ENCODE peak calls at places on chromosomes 3 and 15, in nine cellular contexts. R is IMR-90, Z is fibroblast of mammary gland, J is pancreas, W is WTC11, Y is psoas muscle, G is mammary epithelial cell, B is AG04449, D is HFFc6. T is an unnamed sample.

GRCh38 chr15:65328506-65329297 is 24.2 kb downstream of the RNU5B-1 start:
- DNase-seq in W (no peak), G (no peak), B (no peak), J (no peak), R (no peak), D (no peak), Z (no peak), Y (no peak), T (no peak)

GRCh38 chr3:197901626-197902025 is 48.4 kb upstream of the RPL35A start:
- DNase-seq in G (no peak), Z (no peak), B (no peak), Y (no peak), R (no peak), W (no peak), D (no peak), J (no peak), T (peak)

GRCh38 chr15:23647421-23648375 is at the start of gene MAGEL2:
- DNase-seq in J (peak), R (no peak), B (no peak), G (no peak), W (peak), Y (no peak), Z (no peak), D (no peak), T (no peak)

GRCh38 chr3:123870033-123870432 is 14.1 kb downstream of the MYLK start:
- DNase-seq in W (no peak), Y (no peak), Z (peak), B (no peak), R (peak), G (peak), D (peak), J (no peak), T (peak)

GRCh38 chr15:31483053-31483923 is 156.7 kb downstream of the KLF13 start:
- DNase-seq in J (no peak), R (no peak), W (peak), D (no peak), Y (no peak), B (no peak), G (no peak), Z (no peak), T (no peak)

GRCh38 chr15:68706256-68706655 is 114.4 kb downstream of the ANP32A start:
- DNase-seq in W (no peak), Z (no peak), J (no peak), R (no peak), B (no peak), Y (no peak), D (no peak), G (no peak), T (no peak)

GRCh38 chr3:149277338-149277813 is 55.7 kb upstream of the CP start:
- DNase-seq in B (no peak), D (peak), Z (peak), J (no peak), R (peak), W (no peak), G (peak), Y (no peak), T (peak)

GRCh38 chr3:177035678-177036077 is 161.6 kb downstream of the TBL1XR1 start:
- DNase-seq in W (no peak), D (no peak), G (no peak), Z (no peak), R (no peak), B (no peak), Y (no peak), J (no peak), T (no peak)

GRCh38 chr15:62456011-62456920 is 291.2 kb upstream of the C2CD4B start:
- DNase-seq in W (no peak), J (no peak), G (no peak), D (no peak), Z (no peak), B (no peak), R (peak), Y (no peak), T (no peak)

GRCh38 chr15:50884583-50884982 is 23.9 kb upstream of the AP4E1 start:
- DNase-seq in R (peak), G (peak), D (peak), J (no peak), W (no peak), Z (peak), B (no peak), Y (no peak), T (peak)

GRCh38 chr15:69748131-69748530 is 295.5 kb downstream of the RPLP1 start:
- DNase-seq in Y (no peak), D (no peak), G (no peak), Z (no peak), W (no peak), J (no peak), B (no peak), R (no peak), T (no peak)

GRCh38 chr3:86563358-86563970 is 427.5 kb downstream of the VGLL3 start:
- DNase-seq in R (peak), Y (no peak), G (peak), J (no peak), D (peak), B (peak), Z (peak), W (no peak), T (peak)

GRCh38 chr3:27279153-27279552 is 90.0 kb downstream of the NEK10 start:
- DNase-seq in Z (peak), W (peak), Y (no peak), R (no peak), B (no peak), J (no peak), D (no peak), G (no peak), T (peak)

GRCh38 chr3:59235221-59236012 is 185.6 kb upstream of the CFAP20DC start:
- DNase-seq in D (no peak), J (no peak), B (no peak), Z (no peak), G (no peak), Y (no peak), W (no peak), R (no peak), T (no peak)

GRCh38 chr3:132435911-132436425 is 18.7 kb downstream of the DNAJC13 start:
- DNase-seq in R (no peak), Y (no peak), D (no peak), G (no peak), W (no peak), J (no peak), B (no peak), Z (no peak), T (no peak)

GRCh38 chr3:66797916-66798560 is 200.1 kb upstream of the KBTBD8 start:
- DNase-seq in Y (peak), D (no peak), J (no peak), Z (peak), B (peak), W (peak), G (no peak), R (peak), T (no peak)

GRCh38 chr15:68200016-68200861 is 4.9 kb downstream of the CALML4 start:
- DNase-seq in R (no peak), G (no peak), D (no peak), B (no peak), Z (no peak), J (peak), Y (no peak), W (no peak), T (no peak)

GRCh38 chr15:52337198-52337853 is 41.7 kb upstream of the MYO5C start:
- DNase-seq in D (peak), J (no peak), Z (peak), B (no peak), G (peak), W (no peak), Y (no peak), R (peak), T (peak)

GRCh38 chr3:48765376-48765775 is 48.4 kb upstream of the IP6K2 start:
- DNase-seq in Y (no peak), G (peak), D (peak), W (no peak), J (no peak), B (no peak), Z (peak), R (no peak), T (peak)

GRCh38 chr15:65082303-65082958 is 5.9 kb downstream of the KBTBD13 start:
- DNase-seq in B (no peak), D (no peak), R (no peak), Y (no peak), W (peak), Z (no peak), G (no peak), J (no peak), T (no peak)

GRCh38 chr15:60871731-60872130 is 357.4 kb downstream of the RORA start:
- DNase-seq in G (no peak), Z (peak), D (peak), W (no peak), J (no peak), B (peak), R (peak), Y (no peak), T (peak)

GRCh38 chr3:120506828-120507774 is 56.3 kb upstream of the FSTL1 start:
- DNase-seq in R (peak), Y (no peak), J (no peak), B (no peak), W (peak), G (no peak), Z (peak), D (peak), T (peak)
- TF ChIP-seq CTCF in R (peak), Y (peak), J (peak), B (peak), W (peak), G (peak), Z (peak), D (peak), T (peak)

GRCh38 chr3:127791221-127791913 is 30.9 kb downstream of the MGLL start:
- DNase-seq in W (peak), G (peak), R (peak), Z (peak), J (no peak), Y (no peak), D (peak), B (peak), T (peak)
- TF ChIP-seq CTCF in W (no peak), G (peak), R (peak), Z (peak), J (no peak), Y (peak), D (peak), B (peak), T (no peak)

DNA sequence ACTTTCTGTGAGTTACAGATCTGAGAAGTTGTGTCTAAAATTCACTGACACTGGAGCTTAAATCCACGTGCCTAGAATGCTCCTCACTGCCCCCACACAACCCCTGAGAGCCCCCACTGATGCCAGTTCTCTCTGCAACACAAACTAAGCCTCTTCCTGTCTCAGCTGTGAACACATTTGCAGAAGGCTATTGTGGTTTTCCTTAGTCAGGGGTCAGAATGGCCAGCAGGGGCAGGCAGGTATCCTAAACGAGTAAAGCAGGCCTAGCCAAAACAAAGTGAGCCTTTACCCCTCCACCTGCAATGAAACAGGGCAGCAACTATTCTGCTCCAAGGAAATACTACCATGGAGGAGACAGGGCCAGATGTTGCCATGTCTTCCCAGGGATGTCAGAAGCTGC is 78.6 kb downstream of the FHIT start:
- DNase-seq in D (no peak), J (no peak), B (no peak), G (no peak), Z (no peak), Y (no peak), W (peak), R (no peak), T (peak)
- TF ChIP-seq CTCF in D (no peak), J (no peak), B (no peak), G (no peak), Z (no peak), Y (no peak), W (peak), R (no peak), T (no peak)

GRCh38 chr3:112735927-112736326 is 95.0 kb upstream of the CCDC80 start:
- DNase-seq in D (no peak), Z (no peak), G (no peak), W (no peak), J (no peak), B (no peak), R (no peak), Y (no peak), T (no peak)

GRCh38 chr3:112734171-112734570 is 93.2 kb upstream of the CCDC80 start:
- DNase-seq in Z (peak), R (peak), G (peak), D (no peak), B (no peak), J (no peak), W (no peak), Y (no peak), T (no peak)

GRCh38 chr3:112734718-112735350 is 93.9 kb upstream of the CCDC80 start:
- DNase-seq in B (no peak), J (peak), W (peak), D (peak), G (peak), Z (peak), Y (no peak), R (peak), T (peak)

GRCh38 chr3:112730210-112730609 is 89.3 kb upstream of the CCDC80 start:
- DNase-seq in D (no peak), J (no peak), W (no peak), Y (no peak), R (peak), B (no peak), G (no peak), Z (peak), T (no peak)
- TF ChIP-seq CTCF in D (peak), J (no peak), W (no peak), Y (no peak), R (no peak), B (no peak), G (peak), Z (peak), T (no peak)

GRCh38 chr15:35194296-35194695 is 109.2 kb upstream of the NANOGP8 start:
- DNase-seq in D (no peak), B (no peak), R (peak), J (no peak), Y (no peak), Z (no peak), W (no peak), G (peak), T (no peak)
- TF ChIP-seq CTCF in D (no peak), B (no peak), R (no peak), J (no peak), Y (no peak), Z (no peak), W (no peak), G (no peak), T (no peak)

GRCh38 chr3:195250473-195251251 is 20.3 kb downstream of the XXYLT1 start:
- DNase-seq in Z (peak), D (peak), J (no peak), B (no peak), Y (no peak), R (no peak), G (no peak), W (no peak), T (no peak)
- TF ChIP-seq CTCF in Z (peak), D (peak), J (no peak), B (peak), Y (peak), R (peak), G (no peak), W (no peak), T (no peak)

GRCh38 chr3:51642462-51642861 is 28.6 kb upstream of the TEX264 start:
- DNase-seq in W (no peak), Z (peak), Y (no peak), D (no peak), B (no peak), R (peak), J (no peak), G (no peak), T (peak)
- TF ChIP-seq CTCF in W (no peak), Z (peak), Y (no peak), D (peak), B (peak), R (peak), J (no peak), G (peak), T (peak)

GRCh38 chr3:184306573-184306972 is 7.5 kb downstream of the PSMD2 start:
- DNase-seq in Y (no peak), W (no peak), J (no peak), G (no peak), R (no peak), B (no peak), Z (no peak), D (no peak), T (no peak)

GRCh38 chr3:184299488-184300376 is 691 bp downstream of the PSMD2 start:
- DNase-seq in J (no peak), B (no peak), Z (peak), G (peak), Y (no peak), W (no peak), R (peak), D (peak), T (peak)

GRCh38 chr3:184300377-184300717 is 1.3 kb downstream of the PSMD2 start:
- DNase-seq in B (no peak), W (no peak), R (peak), J (no peak), Y (no peak), G (peak), Z (peak), D (peak), T (peak)

GRCh38 chr3:184308744-184309143 is 5.7 kb upstream of the EIF4G1 start:
- DNase-seq in B (no peak), R (no peak), D (no peak), J (no peak), G (no peak), Z (no peak), W (no peak), Y (no peak), T (no peak)

GRCh38 chr3:184305577-184305976 is 6.5 kb downstream of the PSMD2 start:
- DNase-seq in W (no peak), G (no peak), Y (no peak), B (no peak), Z (peak), J (no peak), R (peak), D (peak), T (peak)
- TF ChIP-seq CTCF in W (no peak), G (peak), Y (peak), B (peak), Z (peak), J (peak), R (peak), D (peak), T (peak)

GRCh38 chr3:184371570-184372018 is 6.4 kb downstream of the THPO start:
- DNase-seq in J (peak), Z (peak), B (peak), G (peak), W (peak), Y (peak), D (peak), R (peak), T (peak)
- TF ChIP-seq CTCF in J (peak), Z (peak), B (peak), G (peak), W (peak), Y (peak), D (peak), R (peak), T (peak)